ENCODE peak calls at places on chromosomes 2 and 18, in seven cellular contexts. U is HCEC 1CT; H is COLO829; D is OCI-LY7; T is activated CD8-positive, alpha-beta memory T cell treated with anti-CD3 and anti-CD28 coated beads for 4 hours; A is neural crest cell; I is M059J. O is an unnamed sample.

GRCh38 chr2:12637754-12638153 is 79.0 kb upstream of the TRIB2 start:
- DNase-seq in U (peak; percentile 36), H (no peak), D (no peak), T (no peak), A (no peak), I (peak; percentile 42), O (no peak)

GRCh38 chr2:161312996-161313395 is 4.8 kb downstream of the PSMD14 start:
- DNase-seq in U (peak; percentile 58), H (no peak), D (no peak), T (no peak), A (no peak), I (peak; percentile 70), O (no peak)

GRCh38 chr2:170354855-170355649 is 177.1 kb downstream of the MYO3B start:
- DNase-seq in U (no peak), H (no peak), D (peak; percentile 51), T (no peak), A (no peak), I (no peak), O (no peak)

GRCh38 chr2:99079226-99079625 is 62.3 kb upstream of the C2orf15 start:
- DNase-seq in U (peak; percentile 13), H (no peak), D (no peak), T (no peak), A (no peak), I (no peak), O (no peak)

GRCh38 chr2:109029444-109030193 is 40.6 kb upstream of the EDAR start:
- DNase-seq in U (no peak), H (no peak), D (no peak), T (no peak), A (no peak), I (no peak), O (no peak)

GRCh38 chr2:126831234-126832005 is 67.3 kb upstream of the TEX51 start:
- DNase-seq in U (no peak), H (peak; percentile 74), D (no peak), T (no peak), A (no peak), I (peak; percentile 3), O (no peak)

GRCh38 chr2:56107486-56107885 is 76.3 kb upstream of the CCDC85A start:
- DNase-seq in U (no peak), H (no peak), D (no peak), T (no peak), A (no peak), I (no peak), O (no peak)

GRCh38 chr2:164810843-164811242 is 30.8 kb downstream of the COBLL1 start:
- DNase-seq in U (peak; percentile 74), H (no peak), D (no peak), T (no peak), A (no peak), I (peak; percentile 6), O (no peak)

GRCh38 chr2:219380926-219381325 is 6.8 kb downstream of the DNPEP start:
- DNase-seq in U (no peak), H (no peak), D (no peak), T (no peak), A (no peak), I (no peak), O (no peak)

GRCh38 chr2:97759727-97760407 is 46.5 kb downstream of the ZAP70 start:
- DNase-seq in U (no peak), H (no peak), D (no peak), T (no peak), A (no peak), I (no peak), O (no peak)

GRCh38 chr18:34039194-34039593 is 185.5 kb downstream of the NOL4 start:
- DNase-seq in U (no peak), H (no peak), D (peak; percentile 25), T (no peak), A (no peak), I (no peak), O (no peak)

GRCh38 chr18:13362617-13363016 is 144.1 kb downstream of the LDLRAD4 start:
- DNase-seq in U (no peak), H (no peak), D (no peak), T (no peak), A (no peak), I (no peak), O (no peak)

GRCh38 chr2:230885467-230886130 is 20.9 kb downstream of the ITM2C start:
- DNase-seq in U (no peak), H (peak; percentile 67), D (no peak), T (no peak), A (peak; percentile 69), I (peak; percentile 43), O (peak; percentile 23)

GRCh38 chr18:77249583-77250500 is at the start of gene GALR1:
- DNase-seq in U (no peak), H (no peak), D (no peak), T (no peak), A (peak; percentile 12), I (no peak), O (peak; percentile 40)